ENCODE peak calls at places on chromosomes 1 and 21, in seven cellular contexts. One of them, this sample, is unnamed.

GRCh38 chr1:178609015-178609414 is 96.1 kb downstream of the TEX35 start:
- DNase-seq in neural crest cell: no peak
- DNase-seq in iPS-NIHi11: no peak
- DNase-seq in substantia nigra: no peak
- DNase-seq in iris pigment epithelial cell: peak; percentile 78
- DNase-seq in posterior cingulate gyrus: no peak
- DNase-seq in GM12891: no peak
- DNase-seq in this sample: no peak

GRCh38 chr21:41641821-41642368 is 125.0 kb downstream of the RIPK4 start:
- DNase-seq in neural crest cell: no peak
- DNase-seq in iPS-NIHi11: no peak
- DNase-seq in substantia nigra: no peak
- DNase-seq in iris pigment epithelial cell: peak; percentile 94
- DNase-seq in posterior cingulate gyrus: peak; percentile 78
- DNase-seq in GM12891: no peak
- DNase-seq in this sample: peak; percentile 21

GRCh38 chr1:92329356-92330129 is 30.7 kb downstream of the RPAP2 start:
- DNase-seq in neural crest cell: no peak
- DNase-seq in iPS-NIHi11: no peak
- DNase-seq in substantia nigra: no peak
- DNase-seq in iris pigment epithelial cell: peak; percentile 97
- DNase-seq in posterior cingulate gyrus: no peak
- DNase-seq in GM12891: no peak
- DNase-seq in this sample: no peak

GRCh38 chr1:179002552-179003345 is 22.9 kb upstream of the FAM20B start:
- DNase-seq in neural crest cell: peak; percentile 99
- DNase-seq in iPS-NIHi11: peak; percentile 84
- DNase-seq in substantia nigra: peak; percentile 14
- DNase-seq in iris pigment epithelial cell: peak; percentile 41
- DNase-seq in posterior cingulate gyrus: peak; percentile 88
- DNase-seq in GM12891: peak; percentile 28
- DNase-seq in this sample: peak; percentile 77

GRCh38 chr1:78691995-78692747 is 42.5 kb downstream of the IFI44 start:
- DNase-seq in neural crest cell: no peak
- DNase-seq in iPS-NIHi11: no peak
- DNase-seq in substantia nigra: no peak
- DNase-seq in iris pigment epithelial cell: peak; percentile 11
- DNase-seq in posterior cingulate gyrus: no peak
- DNase-seq in GM12891: no peak
- DNase-seq in this sample: no peak

GRCh38 chr1:232438476-232438875 is 191.5 kb downstream of the SIPA1L2 start:
- DNase-seq in neural crest cell: no peak
- DNase-seq in iPS-NIHi11: no peak
- DNase-seq in substantia nigra: no peak
- DNase-seq in iris pigment epithelial cell: no peak
- DNase-seq in posterior cingulate gyrus: no peak
- DNase-seq in GM12891: no peak
- DNase-seq in this sample: no peak

GRCh38 chr1:240611619-240612490 is at the start of gene GREM2:
- DNase-seq in neural crest cell: peak; percentile 40
- DNase-seq in iPS-NIHi11: peak; percentile 54
- DNase-seq in substantia nigra: no peak
- DNase-seq in iris pigment epithelial cell: peak; percentile 92
- DNase-seq in posterior cingulate gyrus: peak; percentile 91
- DNase-seq in GM12891: peak; percentile 27
- DNase-seq in this sample: peak; percentile 58

GRCh38 chr1:219659682-219660081 is 46.8 kb upstream of the ZC3H11B start:
- DNase-seq in neural crest cell: no peak
- DNase-seq in iPS-NIHi11: peak; percentile 12
- DNase-seq in substantia nigra: no peak
- DNase-seq in iris pigment epithelial cell: peak; percentile 91
- DNase-seq in posterior cingulate gyrus: no peak
- DNase-seq in GM12891: no peak
- DNase-seq in this sample: no peak

GRCh38 chr1:97603776-97604175 is 317.1 kb downstream of the DPYD start:
- DNase-seq in neural crest cell: no peak
- DNase-seq in iPS-NIHi11: no peak
- DNase-seq in substantia nigra: no peak
- DNase-seq in iris pigment epithelial cell: peak; percentile 65
- DNase-seq in posterior cingulate gyrus: no peak
- DNase-seq in GM12891: no peak
- DNase-seq in this sample: no peak

GRCh38 chr1:42730988-42731387 is 9.0 kb downstream of the CLDN19 start:
- DNase-seq in neural crest cell: no peak
- DNase-seq in iPS-NIHi11: peak; percentile 35
- DNase-seq in substantia nigra: no peak
- DNase-seq in iris pigment epithelial cell: no peak
- DNase-seq in posterior cingulate gyrus: no peak
- DNase-seq in GM12891: no peak
- DNase-seq in this sample: no peak

GRCh38 chr1:33121728-33122127 is 40.8 kb downstream of the AZIN2 start:
- DNase-seq in neural crest cell: no peak
- DNase-seq in iPS-NIHi11: no peak
- DNase-seq in substantia nigra: no peak
- DNase-seq in iris pigment epithelial cell: no peak
- DNase-seq in posterior cingulate gyrus: no peak
- DNase-seq in GM12891: no peak
- DNase-seq in this sample: no peak